ENCODE peak calls at places on chromosomes 7 and 10, in five cellular contexts. H is RWPE1, G is cerebellar cortex, Z is HCEC 1CT, D is lower lobe of right lung. F is an unnamed sample.

GRCh38 chr7:146185844-146186243 is 69.2 kb downstream of the CNTNAP2 start:
- DNase-seq in D (no peak), Z (peak), H (peak), G (no peak), F (no peak)

GRCh38 chr10:52951819-52952218 is 179.2 kb upstream of the MBL2 start:
- DNase-seq in Z (no peak), G (peak), H (no peak), D (no peak), F (no peak)

GRCh38 chr10:48614481-48615383 is 9.9 kb upstream of the ARHGAP22 start:
- DNase-seq in G (no peak), Z (peak), H (no peak), D (no peak), F (no peak)

GRCh38 chr10:129361676-129362376 is 105.2 kb upstream of the MGMT start:
- DNase-seq in H (no peak), G (no peak), Z (no peak), D (no peak), F (no peak)

GRCh38 chr10:123687758-123688157 is 21.6 kb downstream of the GPR26 start:
- DNase-seq in D (no peak), H (no peak), Z (no peak), G (no peak), F (no peak)

GRCh38 chr10:6333086-6333485 is 130.4 kb downstream of the PFKFB3 start:
- DNase-seq in D (no peak), G (no peak), H (no peak), Z (no peak), F (no peak)

GRCh38 chr10:74282151-74282852 is 131.3 kb downstream of the ADK start:
- DNase-seq in H (no peak), Z (peak), D (no peak), G (no peak), F (no peak)

GRCh38 chr10:102779680-102780079 is 35.9 kb downstream of the WBP1L start:
- DNase-seq in H (peak), D (no peak), Z (no peak), G (no peak), F (no peak)

GRCh38 chr10:16602104-16602735 is 80.5 kb upstream of the C1QL3 start:
- DNase-seq in D (no peak), H (no peak), G (no peak), Z (no peak), F (no peak)

GRCh38 chr10:52539463-52539862 is 225.4 kb downstream of the DKK1 start:
- DNase-seq in Z (peak), G (no peak), H (peak), D (no peak), F (no peak)

GRCh38 chr10:116132716-116133420 is 140.1 kb downstream of the GFRA1 start:
- DNase-seq in Z (no peak), G (no peak), D (no peak), H (no peak), F (no peak)

GRCh38 chr7:101410743-101411476 is 48.2 kb downstream of the COL26A1 start:
- DNase-seq in D (peak), H (peak), Z (no peak), G (peak), F (no peak)